ENCODE peak calls at places on chromosome 6, in eight cellular contexts. U is HCT116, J is body of pancreas, Y is HepG2, A is K562, O is heart left ventricle, L is IMR-90, G is GM12878. D is an unnamed sample. For H3K4me1, the result is how much of the 10 kb centered on the place peaks cover.

GRCh38 chr6:8006208-8006607 is 58.0 kb downstream of the BLOC1S5 start:
- ATAC-seq in U (peak), J (no peak), Y (peak), A (peak), O (peak), L (peak), G (peak), D (no peak)

GRCh38 chr6:83853178-83853967 is at the start of gene RIPPLY2:
- ATAC-seq in U (no peak), J (peak), Y (peak), A (no peak), O (peak), L (peak), G (peak), D (peak)

GRCh38 chr6:47221565-47221964 is 88.1 kb downstream of the TNFRSF21 start:
- ATAC-seq in U (no peak), J (no peak), Y (no peak), A (no peak), O (no peak), L (no peak), G (no peak), D (no peak)

GRCh38 chr6:149075616-149076354 is 241.7 kb upstream of the TAB2 start:
- ATAC-seq in U (no peak), J (no peak), Y (no peak), A (no peak), O (no peak), L (no peak), G (no peak), D (no peak)

GRCh38 chr6:109062216-109062615 is 32.4 kb downstream of the SESN1 start:
- ATAC-seq in U (no peak), J (no peak), Y (no peak), A (no peak), O (peak), L (no peak), G (no peak), D (no peak)

GRCh38 chr6:79536615-79536968 is 638 bp downstream of the LCA5 start:
- ATAC-seq in U (no peak), J (no peak), Y (peak), A (peak), O (peak), L (peak), G (peak), D (no peak)

GRCh38 chr6:35955970-35956369 is 35.1 kb upstream of the SRPK1 start:
- ATAC-seq in U (peak), J (no peak), Y (no peak), A (peak), O (no peak), L (no peak), G (no peak), D (no peak)

GRCh38 chr6:116087437-116088027 is 13.1 kb upstream of the NT5DC1 start:
- ATAC-seq in U (no peak), J (no peak), Y (no peak), A (no peak), O (no peak), L (peak), G (peak), D (no peak)

GRCh38 chr6:21753571-21754108 is 160.1 kb downstream of the SOX4 start:
- ATAC-seq in U (peak), J (peak), Y (peak), A (no peak), O (no peak), L (peak), G (no peak), D (no peak)

GRCh38 chr6:161214722-161215121 is 59.1 kb downstream of the AGPAT4 start:
- ATAC-seq in U (no peak), J (peak), Y (no peak), A (peak), O (no peak), L (no peak), G (no peak), D (no peak)

GRCh38 chr6:148709577-148709976 is 37.3 kb upstream of the UST start:
- ATAC-seq in U (no peak), J (no peak), Y (no peak), A (no peak), O (no peak), L (no peak), G (no peak), D (no peak)

GRCh38 chr6:132865364-132865763 is 51.0 kb downstream of the RPS12 start:
- ATAC-seq in U (no peak), J (no peak), Y (no peak), A (no peak), O (no peak), L (no peak), G (peak), D (no peak)

GRCh38 chr6:43510827-43511163 is 649 bp upstream of the LRRC73 start:
- ATAC-seq in U (no peak), J (no peak), Y (no peak), A (no peak), O (peak), L (no peak), G (no peak), D (no peak)

GRCh38 chr6:10441004-10441654 is 26.3 kb upstream of the TFAP2A start:
- ATAC-seq in U (peak), J (no peak), Y (peak), A (no peak), O (no peak), L (peak), G (no peak), D (no peak)

GRCh38 chr6:121998631-121999030 is 400.8 kb upstream of the HSF2 start:
- ATAC-seq in U (no peak), J (no peak), Y (no peak), A (no peak), O (no peak), L (no peak), G (no peak), D (no peak)

GRCh38 chr6:92267335-92267734 is 1152.0 kb downstream of the EPHA7 start:
- ATAC-seq in U (no peak), J (no peak), Y (no peak), A (no peak), O (no peak), L (no peak), G (peak), D (no peak)

GRCh38 chr6:10534418-10534760 is 13.2 kb downstream of the GCNT2 start:
- ATAC-seq in U (no peak), J (no peak), Y (no peak), A (no peak), O (no peak), L (no peak), G (peak), D (no peak)

GRCh38 chr6:137102851-137103492 is 58.2 kb upstream of the IL20RA start:
- ATAC-seq in U (no peak), J (no peak), Y (no peak), A (no peak), O (no peak), L (no peak), G (peak), D (no peak)
- H3K4me1 ChIP-seq in U (under half), J (under half), Y (under half), A (under half), O (under half), L (under half), G (half or more), D (under half)

GRCh38 chr6:160031442-160031841 is 62.6 kb downstream of the IGF2R start:
- ATAC-seq in U (no peak), J (no peak), Y (no peak), A (no peak), O (no peak), L (no peak), G (no peak), D (no peak)
- H3K27ac ChIP-seq in U (no peak), J (no peak), Y (no peak), A (no peak), O (no peak), L (no peak), G (no peak), D (no peak)

DNA sequence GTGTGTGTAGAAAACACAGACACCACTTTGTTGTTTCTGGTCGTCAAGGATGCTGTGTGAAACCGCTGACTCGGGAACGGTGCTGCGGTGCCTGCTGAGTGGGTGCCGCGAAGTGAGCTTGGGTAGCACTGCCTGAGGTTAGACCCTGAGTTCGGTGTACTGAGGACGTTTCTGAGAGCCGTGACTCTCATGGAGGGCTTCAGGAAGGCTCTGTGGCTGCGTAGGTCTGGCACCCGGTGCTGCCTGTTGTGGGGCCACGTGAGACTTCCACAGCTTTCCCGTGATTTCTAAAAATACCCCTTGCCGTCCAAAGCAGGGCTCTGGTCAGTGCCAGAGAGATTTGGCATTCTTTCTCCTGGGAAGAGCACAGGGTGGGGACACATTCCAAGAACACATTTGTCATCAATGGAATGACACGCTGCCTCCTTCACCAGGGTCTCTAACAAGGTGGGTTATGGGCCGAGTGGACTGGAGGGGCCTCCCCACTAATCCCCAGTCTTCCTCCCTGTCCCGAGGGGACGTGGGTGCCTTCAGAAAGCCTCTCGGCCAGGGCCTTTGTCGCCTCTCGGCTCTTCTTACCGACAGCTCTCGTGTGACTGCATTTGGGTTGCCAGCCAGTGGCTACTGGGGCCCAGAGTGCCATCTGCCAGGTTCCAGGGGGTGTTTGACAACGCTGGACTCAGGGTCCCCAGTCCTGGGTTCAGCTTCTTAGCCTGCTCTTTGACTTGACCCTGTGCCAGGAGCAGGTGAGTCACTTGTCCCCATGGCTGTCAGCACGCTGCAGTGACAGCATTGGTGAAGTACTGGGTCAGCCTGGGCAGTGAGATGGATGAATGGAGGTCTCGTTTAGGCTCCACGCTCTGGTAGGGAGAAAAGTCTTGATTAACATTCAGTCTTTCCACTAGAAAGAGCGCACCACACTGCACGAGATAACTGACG is 62.2 kb downstream of the SYNJ2 start:
- ATAC-seq in U (no peak), J (no peak), Y (no peak), A (no peak), O (peak), L (no peak), G (no peak), D (peak)
- TF ChIP-seq POLR2A in U (no peak), J (no peak), Y (no peak), A (no peak), O (no peak), L (no peak), G (no peak), D (no peak)

GRCh38 chr6:14851286-14851685 is 394.6 kb upstream of the JARID2 start:
- ATAC-seq in U (no peak), J (no peak), Y (no peak), A (no peak), O (no peak), L (peak), G (no peak), D (no peak)

GRCh38 chr6:14856177-14856576 is 389.7 kb upstream of the JARID2 start:
- ATAC-seq in U (no peak), J (no peak), Y (no peak), A (peak), O (no peak), L (no peak), G (no peak), D (no peak)

GRCh38 chr6:14848019-14848418 is 397.9 kb upstream of the JARID2 start:
- ATAC-seq in U (no peak), J (no peak), Y (no peak), A (no peak), O (no peak), L (peak), G (no peak), D (peak)

GRCh38 chr6:14849224-14849623 is 396.6 kb upstream of the JARID2 start:
- ATAC-seq in U (no peak), J (no peak), Y (no peak), A (no peak), O (no peak), L (no peak), G (no peak), D (no peak)

DNA sequence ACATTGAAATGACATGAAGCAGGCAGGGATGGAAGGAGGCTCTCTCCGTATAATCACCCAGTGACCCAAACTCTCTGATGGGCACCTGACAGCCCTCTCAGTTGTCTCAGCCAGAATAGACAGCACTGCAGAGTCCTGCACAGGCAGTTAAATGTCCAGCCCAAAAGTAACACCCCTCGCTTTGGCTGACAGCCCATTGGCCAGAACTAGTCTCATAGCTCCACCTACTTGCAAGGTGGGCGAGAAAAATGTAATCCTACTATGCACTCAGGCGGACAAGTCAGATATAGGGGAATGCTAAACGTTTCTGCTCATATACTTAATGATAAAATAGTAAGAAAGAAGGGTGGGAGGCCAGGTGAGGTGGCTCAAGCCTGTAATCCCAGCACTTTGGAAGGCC is 393.5 kb upstream of the JARID2 start:
- ATAC-seq in U (no peak), J (no peak), Y (no peak), A (peak), O (no peak), L (no peak), G (no peak), D (no peak)
- H3K4me1 ChIP-seq in U (under half), J (under half), Y (under half), A (under half), O (under half), L (under half), G (under half), D (under half)

GRCh38 chr6:57222684-57223077 is 574 bp upstream of the RAB23 start:
- ATAC-seq in U (no peak), J (no peak), Y (peak), A (no peak), O (no peak), L (peak), G (no peak), D (no peak)
- H3K27ac ChIP-seq in U (peak), J (peak), Y (peak), A (peak), O (peak), L (peak), G (no peak), D (peak)

GRCh38 chr6:37134622-37135191 is 35.2 kb upstream of the PIM1 start:
- ATAC-seq in U (peak), J (peak), Y (no peak), A (no peak), O (peak), L (peak), G (no peak), D (peak)

GRCh38 chr6:37130704-37131103 is 39.2 kb upstream of the PIM1 start:
- ATAC-seq in U (no peak), J (no peak), Y (peak), A (peak), O (peak), L (no peak), G (no peak), D (peak)

GRCh38 chr6:37131960-37132253 is 38.0 kb upstream of the PIM1 start:
- ATAC-seq in U (no peak), J (no peak), Y (no peak), A (no peak), O (no peak), L (no peak), G (no peak), D (no peak)

GRCh38 chr6:37127961-37128862 is 41.7 kb upstream of the PIM1 start:
- ATAC-seq in U (no peak), J (no peak), Y (peak), A (peak), O (peak), L (peak), G (peak), D (no peak)

GRCh38 chr6:37131104-37131959 is 38.6 kb upstream of the PIM1 start:
- ATAC-seq in U (no peak), J (no peak), Y (peak), A (peak), O (peak), L (no peak), G (no peak), D (peak)
- TF ChIP-seq POLR2A in U (no peak), J (no peak), Y (peak), A (no peak), O (no peak), L (no peak), G (no peak), D (no peak)

DNA sequence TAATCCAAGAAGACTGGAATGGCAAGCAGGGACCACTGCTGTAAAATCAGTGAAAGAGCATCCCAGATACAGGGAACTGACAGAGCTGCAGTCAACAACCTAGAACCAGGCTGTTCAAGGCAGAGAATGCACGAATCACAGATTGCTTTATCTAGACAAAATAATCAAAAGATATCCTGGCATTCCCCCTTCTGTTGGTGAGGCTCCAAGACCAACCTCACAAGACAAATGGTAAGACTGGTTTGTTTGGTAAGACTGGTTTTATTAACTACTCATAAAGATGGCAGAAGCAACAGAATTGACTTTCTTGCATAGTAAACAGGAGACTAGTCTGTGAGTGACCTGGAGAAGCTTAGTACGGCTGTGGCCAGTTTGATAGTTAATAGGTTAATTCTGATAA is 88.8 kb upstream of the AHI1 start:
- ATAC-seq in U (no peak), J (no peak), Y (no peak), A (no peak), O (no peak), L (no peak), G (peak), D (no peak)
- H3K4me1 ChIP-seq in U (under half), J (under half), Y (under half), A (under half), O (under half), L (under half), G (under half), D (under half)

GRCh38 chr6:106558364-106558763 is 70.9 kb downstream of the RTN4IP1 start:
- ATAC-seq in U (no peak), J (no peak), Y (peak), A (no peak), O (no peak), L (no peak), G (no peak), D (no peak)

GRCh38 chr6:106560966-106561740 is 68.1 kb downstream of the RTN4IP1 start:
- ATAC-seq in U (peak), J (no peak), Y (no peak), A (no peak), O (no peak), L (peak), G (no peak), D (no peak)

GRCh38 chr6:106563614-106564013 is 65.7 kb downstream of the RTN4IP1 start:
- ATAC-seq in U (no peak), J (no peak), Y (no peak), A (no peak), O (peak), L (no peak), G (no peak), D (no peak)

GRCh38 chr6:106564476-106564875 is 64.8 kb downstream of the RTN4IP1 start:
- ATAC-seq in U (no peak), J (no peak), Y (no peak), A (no peak), O (no peak), L (no peak), G (no peak), D (no peak)

GRCh38 chr6:106562001-106562400 is 67.3 kb downstream of the RTN4IP1 start:
- ATAC-seq in U (no peak), J (no peak), Y (no peak), A (no peak), O (no peak), L (no peak), G (no peak), D (no peak)
- H3K27ac ChIP-seq in U (peak), J (no peak), Y (no peak), A (no peak), O (no peak), L (no peak), G (no peak), D (no peak)

GRCh38 chr6:125784365-125784764 is 6.4 kb upstream of the NCOA7 start:
- ATAC-seq in U (no peak), J (no peak), Y (no peak), A (no peak), O (no peak), L (no peak), G (no peak), D (no peak)

GRCh38 chr6:125780540-125781306 is 10.0 kb upstream of the NCOA7 start:
- ATAC-seq in U (peak), J (peak), Y (peak), A (peak), O (peak), L (peak), G (peak), D (peak)

GRCh38 chr6:125781307-125781868 is 9.4 kb upstream of the NCOA7 start:
- ATAC-seq in U (peak), J (peak), Y (peak), A (peak), O (peak), L (peak), G (peak), D (peak)

GRCh38 chr6:125779924-125780539 is 10.7 kb upstream of the NCOA7 start:
- ATAC-seq in U (peak), J (peak), Y (peak), A (peak), O (peak), L (peak), G (peak), D (peak)
- TF ChIP-seq POLR2A in U (no peak), J (no peak), Y (no peak), A (no peak), O (no peak), L (peak), G (no peak), D (no peak)